ENCODE peak calls at places on chromosomes 7 and 10, in eight cellular contexts. J is NB4, N is coronary artery, R is fibroblast of lung, L is GM12864, F is fibroblast of villous mesenchyme, O is AG09309, I is A673. V is an unnamed sample.

GRCh38 chr7:55112056-55112455 is 93.2 kb downstream of the EGFR start:
- DNase-seq in O (no peak), I (no peak), F (no peak), R (no peak), L (no peak), N (no peak), J (no peak), V (no peak)

GRCh38 chr10:48556713-48557112 is 48.2 kb downstream of the ARHGAP22 start:
- DNase-seq in O (no peak), N (peak; percentile 50), R (no peak), L (no peak), I (no peak), F (no peak), J (no peak), V (no peak)

GRCh38 chr7:117435475-117436043 is 8.3 kb upstream of the ASZ1 start:
- DNase-seq in N (no peak), R (no peak), I (peak; percentile 9), L (peak; percentile 36), F (no peak), J (no peak), O (no peak), V (peak; percentile 53)

GRCh38 chr7:127566242-127566641 is 19.2 kb downstream of the GCC1 start:
- DNase-seq in J (no peak), O (no peak), R (no peak), I (no peak), N (no peak), F (no peak), L (no peak), V (no peak)

GRCh38 chr10:86688398-86688921 is 20.1 kb downstream of the LDB3 start:
- DNase-seq in J (peak; percentile 84), N (no peak), F (peak; percentile 73), I (peak; percentile 86), R (peak; percentile 77), O (peak; percentile 17), L (no peak), V (no peak)

GRCh38 chr7:112201421-112201820 is 4.8 kb downstream of the DOCK4 start:
- DNase-seq in O (no peak), J (no peak), L (no peak), R (peak; percentile 87), I (peak; percentile 51), N (no peak), F (peak; percentile 86), V (no peak)

GRCh38 chr10:79028056-79028430 is 40.7 kb upstream of the ZMIZ1 start:
- DNase-seq in R (no peak), N (peak; percentile 65), I (no peak), L (no peak), O (no peak), J (no peak), F (no peak), V (no peak)

GRCh38 chr10:80462277-80462985 is 8.3 kb downstream of the TSPAN14 start:
- DNase-seq in R (peak; percentile 73), F (peak; percentile 72), I (peak; percentile 30), J (no peak), O (no peak), L (no peak), N (no peak), V (no peak)

GRCh38 chr10:77253037-77253436 is 384.6 kb downstream of the KCNMA1 start:
- DNase-seq in F (peak; percentile 26), I (no peak), R (no peak), N (no peak), O (no peak), L (no peak), J (no peak), V (no peak)

GRCh38 chr7:128890306-128891109 is 20.0 kb downstream of the KCP start:
- DNase-seq in R (no peak), J (no peak), F (no peak), L (no peak), I (no peak), O (no peak), N (no peak), V (no peak)

GRCh38 chr7:30924624-30925023 is 13.0 kb downstream of the AQP1 start:
- DNase-seq in O (no peak), I (no peak), L (no peak), J (no peak), R (no peak), F (no peak), N (no peak), V (no peak)

GRCh38 chr7:107833619-107834230 is 30.7 kb upstream of the SLC26A3 start:
- DNase-seq in L (no peak), F (no peak), O (no peak), R (no peak), J (no peak), N (no peak), I (no peak), V (no peak)

DNA sequence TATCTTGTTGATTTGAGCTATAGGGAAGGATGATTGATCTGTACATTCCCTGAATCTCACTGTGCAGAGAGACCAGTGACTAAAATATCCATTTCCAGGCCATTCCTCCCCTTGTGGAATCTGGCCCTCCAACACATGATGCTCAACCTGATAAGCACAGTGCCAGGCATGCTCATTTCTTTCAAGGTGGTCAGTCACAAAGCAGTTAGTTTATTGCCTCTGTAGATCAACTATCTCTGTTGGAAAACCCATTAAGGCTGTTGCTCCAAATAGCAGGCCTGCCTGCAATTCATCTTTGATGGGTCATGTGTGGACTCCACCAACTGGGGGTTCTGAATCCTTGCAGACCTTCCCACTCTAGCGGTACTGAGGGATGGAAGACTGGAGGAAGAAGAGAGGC is 168.6 kb upstream of the FOXK1 start:
- DNase-seq in F (no peak), N (no peak), O (no peak), I (no peak), L (no peak), J (no peak), R (no peak), V (no peak)
- H3K4me3 ChIP-seq in F (no peak overlapping the region), N (no peak overlapping the region), O (no peak overlapping the region), I (no peak overlapping the region), L (no peak overlapping the region), J (no peak overlapping the region), R (no peak overlapping the region), V (no peak overlapping the region)

DNA sequence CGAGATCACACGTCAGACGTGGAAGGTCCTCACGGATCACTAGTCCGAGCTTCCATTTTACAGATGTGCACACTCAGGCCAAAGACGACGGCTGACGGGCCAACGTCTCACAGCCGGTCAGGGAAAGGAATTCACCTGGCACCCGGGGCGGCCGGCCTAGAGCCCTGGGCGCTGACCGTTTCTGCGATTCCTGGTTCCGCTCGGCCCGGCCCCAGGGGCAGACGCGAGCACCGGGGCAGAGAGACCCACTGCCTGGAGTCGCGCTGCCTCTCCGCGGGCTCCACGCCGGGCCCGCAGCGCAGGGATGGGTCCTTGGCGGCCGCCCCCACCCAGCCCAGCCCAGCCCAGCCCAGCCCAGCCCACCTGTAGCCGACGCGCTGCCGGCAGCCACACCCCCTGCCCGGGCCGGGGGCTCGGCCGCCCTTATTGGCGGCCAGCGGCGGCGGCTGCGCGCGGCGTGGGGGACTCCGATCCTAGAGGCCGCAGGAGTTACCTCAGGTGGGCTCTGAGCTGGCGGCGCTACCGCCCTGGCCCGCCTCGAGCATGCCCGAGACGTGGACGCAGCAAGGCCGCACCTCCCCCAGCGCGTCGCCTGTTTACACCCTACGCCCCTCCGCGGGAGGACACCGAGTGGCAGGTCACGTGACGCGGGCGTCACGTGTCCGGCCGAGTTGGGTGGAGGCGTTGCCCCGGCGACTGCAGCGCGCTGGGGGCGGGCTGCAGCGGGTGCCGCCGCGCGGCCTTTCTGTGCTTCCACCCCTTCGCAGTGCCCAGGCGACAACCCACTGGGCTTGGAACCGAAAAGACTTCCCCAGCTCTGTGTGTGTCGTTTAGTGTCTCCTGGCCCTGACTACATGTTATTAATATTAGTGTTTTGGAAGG is 78.1 kb downstream of the ZFAND4 start:
- DNase-seq in O (peak; percentile 62), I (peak; percentile 96), F (peak; percentile 88), N (peak; percentile 94), R (peak; percentile 91), J (peak; percentile 92), L (peak; percentile 81), V (peak; percentile 95)
- TF ChIP-seq CTCF in O (peak; percentile 6), I (no peak), F (no peak), N (no peak), R (no peak), J (no peak), L (no peak), V (no peak)

GRCh38 chr10:29618341-29619171 is 16.2 kb downstream of the SVIL start:
- DNase-seq in I (peak; percentile 47), F (peak; percentile 77), L (no peak), O (no peak), N (no peak), J (no peak), R (peak; percentile 29), V (no peak)

GRCh38 chr10:29619273-29619672 is 15.5 kb downstream of the SVIL start:
- DNase-seq in I (no peak), F (peak; percentile 97), N (no peak), R (peak; percentile 73), J (no peak), O (no peak), L (no peak), V (no peak)

GRCh38 chr10:29620112-29620690 is 14.6 kb downstream of the SVIL start:
- DNase-seq in L (no peak), I (no peak), F (no peak), O (no peak), R (no peak), J (no peak), N (no peak), V (no peak)

GRCh38 chr10:29616542-29616941 is 18.2 kb downstream of the SVIL start:
- DNase-seq in R (no peak), L (no peak), I (no peak), O (no peak), J (no peak), F (no peak), N (no peak), V (no peak)

DNA sequence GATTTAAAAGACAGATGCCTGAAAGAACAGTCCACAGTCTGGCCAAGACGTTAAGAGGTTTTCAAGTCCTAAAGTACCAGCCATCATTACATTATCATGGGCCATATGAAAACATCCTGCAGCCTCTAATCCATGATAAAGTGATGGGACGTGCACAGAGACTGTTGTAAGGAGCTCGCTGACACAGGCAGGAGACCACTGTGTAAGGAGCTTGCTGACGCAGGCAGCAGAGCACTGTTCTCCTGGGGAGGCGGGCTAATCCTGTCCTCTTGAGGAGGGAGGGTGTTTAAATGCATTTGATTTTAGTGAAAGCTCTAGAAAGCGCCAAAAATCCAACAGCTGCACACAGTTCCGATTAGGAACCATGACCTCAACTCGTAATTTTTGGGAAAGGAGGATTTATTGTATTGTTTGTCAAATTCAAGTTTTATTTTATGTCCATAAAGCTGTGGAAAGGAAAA is 16.9 kb downstream of the SVIL start:
- DNase-seq in N (no peak), J (no peak), I (peak; percentile 44), F (peak; percentile 81), R (no peak), O (no peak), L (no peak), V (no peak)
- H3K4me3 ChIP-seq in N (peak overlapping the region; percentile 18), J (no peak overlapping the region), I (no peak overlapping the region), F (no peak overlapping the region), R (no peak overlapping the region), O (no peak overlapping the region), L (no peak overlapping the region), V (no peak overlapping the region)

DNA sequence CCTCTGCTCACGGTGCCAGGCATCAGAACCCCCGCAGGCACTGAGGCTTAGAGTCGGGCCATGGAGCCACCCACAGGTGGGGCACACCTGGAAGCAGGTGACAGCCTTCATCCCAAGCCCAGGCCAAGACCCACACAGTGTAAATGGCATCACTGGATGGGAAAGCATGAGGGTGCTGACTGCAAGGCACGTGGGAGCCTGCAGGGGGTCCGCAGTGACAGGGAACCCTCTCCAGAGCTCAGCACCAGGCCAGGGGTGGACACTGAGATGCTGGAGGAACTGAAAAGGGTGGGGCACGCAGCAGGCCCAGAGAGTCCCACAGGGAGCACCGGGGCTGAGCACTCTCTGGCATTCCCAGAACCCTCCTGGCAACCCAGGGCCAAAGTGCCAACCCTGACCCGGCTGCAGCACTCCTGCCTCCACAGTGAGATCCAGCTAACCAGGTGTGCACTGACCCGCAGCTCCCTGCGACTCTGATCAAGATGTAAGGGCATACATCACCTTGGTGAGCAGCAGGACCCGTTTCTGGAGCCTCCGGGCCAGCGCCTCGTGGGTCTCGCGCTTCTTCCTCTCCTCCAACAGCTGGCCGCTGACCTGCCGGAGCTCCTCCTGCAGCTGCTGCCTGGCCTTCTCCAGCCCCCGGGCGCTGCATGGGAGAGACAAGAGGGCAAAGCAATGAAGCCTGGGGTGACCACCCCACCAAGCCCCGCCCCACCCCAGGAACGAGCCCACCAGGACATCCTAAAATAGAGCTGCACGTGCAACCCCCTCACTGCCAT is 163.9 kb downstream of the MAD1L1 start:
- DNase-seq in F (no peak), O (no peak), J (no peak), N (no peak), L (no peak), R (no peak), I (no peak), V (no peak)
- TF ChIP-seq CTCF in F (no peak), O (no peak), J (no peak), N (no peak), L (peak; percentile 23), R (peak; percentile 9), I (no peak), V (no peak)